ENCODE peak calls at places on chromosomes 6 and 20, in five cellular contexts. R is IMR-90, S is endothelial cell of umbilical vein, N is adrenal gland, T is uterus. H is an unnamed sample. For H3K36me3, the result is how much of the 10 kb centered on the place peaks cover.

GRCh38 chr6:33073431-33073871 is at the start of gene HLA-DPA1:
- DNase-seq in T (no peak), N (peak), R (peak), S (no peak), H (peak)

GRCh38 chr20:57417051-57417689 is 26.0 kb downstream of the RBM38 start:
- DNase-seq in T (no peak), N (no peak), S (no peak), R (no peak), H (no peak)

GRCh38 chr6:11613336-11613735 is 75.8 kb downstream of the TMEM170B start:
- DNase-seq in N (no peak), T (no peak), S (no peak), R (peak), H (no peak)

GRCh38 chr6:108492131-108492766 is 68.5 kb upstream of the FOXO3 start:
- DNase-seq in N (peak), S (peak), R (peak), T (no peak), H (no peak)

GRCh38 chr6:45795678-45796077 is 220.0 kb downstream of the CLIC5 start:
- DNase-seq in N (no peak), R (peak), T (no peak), S (no peak), H (no peak)

GRCh38 chr20:39190666-39191570 is 228.8 kb downstream of the DHX35 start:
- DNase-seq in N (no peak), T (no peak), R (peak), S (no peak), H (no peak)

GRCh38 chr6:91097316-91097878 is 510.5 kb upstream of the MAP3K7 start:
- DNase-seq in N (no peak), T (peak), R (no peak), S (no peak), H (peak)

GRCh38 chr20:53258741-53259140 is 286.6 kb downstream of the TSHZ2 start:
- DNase-seq in R (no peak), N (no peak), T (no peak), S (no peak), H (no peak)

GRCh38 chr6:147508073-147508870 is at the start of gene SAMD5:
- DNase-seq in S (peak), R (peak), T (peak), N (peak), H (peak)

GRCh38 chr6:158474961-158475343 is 84.9 kb upstream of the TMEM181 start:
- DNase-seq in R (peak), T (no peak), S (peak), N (no peak), H (no peak)

GRCh38 chr6:84410377-84410776 is 182.9 kb upstream of the CEP162 start:
- DNase-seq in S (no peak), T (no peak), N (no peak), R (no peak), H (no peak)

GRCh38 chr6:38508286-38508685 is 131.4 kb downstream of the BTBD9 start:
- DNase-seq in R (no peak), N (no peak), T (no peak), S (no peak), H (no peak)

GRCh38 chr20:19185083-19185482 is 27.4 kb upstream of the SLC24A3 start:
- DNase-seq in N (no peak), R (no peak), T (no peak), S (no peak), H (no peak)

GRCh38 chr20:38751360-38751976 is 3.2 kb downstream of the ACTR5 start:
- DNase-seq in S (peak), T (no peak), N (no peak), R (peak), H (no peak)

GRCh38 chr6:20069130-20069529 is 143.1 kb downstream of the MBOAT1 start:
- DNase-seq in S (peak), N (no peak), T (no peak), R (no peak), H (no peak)

GRCh38 chr20:37526238-37526838 is 1.3 kb downstream of the BLCAP start:
- DNase-seq in S (peak), R (peak), N (peak), T (no peak), H (peak)

GRCh38 chr20:34543457-34544056 is 15.0 kb upstream of the MAP1LC3A start:
- DNase-seq in T (no peak), S (no peak), R (no peak), N (no peak), H (no peak)

GRCh38 chr20:34540596-34541263 is 17.8 kb upstream of the MAP1LC3A start:
- DNase-seq in R (no peak), S (no peak), N (no peak), T (no peak), H (no peak)

GRCh38 chr20:34541264-34541901 is 17.1 kb upstream of the MAP1LC3A start:
- DNase-seq in S (no peak), R (no peak), T (no peak), N (no peak), H (no peak)

GRCh38 chr20:34542439-34542838 is 16.1 kb upstream of the MAP1LC3A start:
- DNase-seq in N (no peak), S (no peak), T (no peak), R (no peak), H (no peak)

DNA sequence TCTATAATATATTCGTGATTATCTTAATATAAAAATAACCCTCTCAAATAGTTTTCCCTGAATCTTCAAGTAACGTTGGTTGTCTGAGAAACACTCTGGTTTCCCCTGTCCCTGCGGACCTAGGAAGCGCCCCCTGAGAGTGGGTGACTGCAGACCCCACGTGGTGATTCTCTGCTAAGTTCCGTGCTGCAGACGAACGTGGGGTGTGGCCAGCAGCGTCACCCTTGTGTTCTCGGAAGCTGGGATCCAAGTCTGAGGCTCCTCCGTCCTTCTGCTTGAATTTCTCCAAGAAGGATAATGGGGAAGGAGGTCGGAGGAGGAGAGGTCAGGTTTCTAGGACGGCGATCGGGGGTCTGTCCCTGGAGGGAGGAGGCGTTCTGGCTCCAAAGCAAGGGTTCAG is 16.6 kb upstream of the MAP1LC3A start:
- DNase-seq in N (no peak), R (no peak), T (no peak), S (no peak), H (no peak)
- TF ChIP-seq POLR2A in N (no peak), R (no peak), T (no peak), S (no peak), H (no peak)

GRCh38 chr6:36061236-36061635 is 33.6 kb downstream of the MAPK14 start:
- DNase-seq in T (no peak), S (no peak), N (no peak), R (no peak), H (no peak)

GRCh38 chr6:36064770-36065396 is 37.3 kb downstream of the MAPK14 start:
- DNase-seq in S (no peak), T (no peak), R (no peak), N (no peak), H (no peak)

GRCh38 chr6:36066817-36067216 is 39.2 kb downstream of the MAPK14 start:
- DNase-seq in R (no peak), S (no peak), T (no peak), N (no peak), H (no peak)

GRCh38 chr6:36063318-36063717 is 35.7 kb downstream of the MAPK14 start:
- DNase-seq in R (no peak), T (no peak), N (no peak), S (no peak), H (no peak)

DNA sequence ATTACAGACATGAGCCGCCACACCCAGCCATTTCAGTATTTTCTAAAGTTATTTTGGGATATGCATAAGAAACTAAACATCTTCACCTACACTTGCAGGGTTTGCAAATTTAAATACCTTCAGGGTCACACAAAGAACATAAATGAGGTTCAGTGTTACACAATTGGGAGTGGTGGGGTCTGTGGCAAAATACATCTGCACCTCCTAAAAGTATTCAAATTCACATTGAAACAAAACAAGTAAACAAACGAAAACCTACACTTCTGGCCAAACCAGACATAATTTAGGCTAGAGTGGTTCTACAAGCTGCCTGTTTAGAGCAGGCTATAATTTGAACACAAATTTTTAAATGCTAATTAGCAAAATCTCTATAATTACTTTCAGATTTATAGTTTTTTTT is 34.6 kb downstream of the MAPK14 start:
- DNase-seq in N (no peak), T (no peak), S (no peak), R (no peak), H (no peak)
- H3K36me3 ChIP-seq in N (under half), T (under half), S (under half), R (under half), H (under half)

GRCh38 chr6:27095914-27096313 is 151.6 kb upstream of the PRSS16 start:
- DNase-seq in S (no peak), R (no peak), N (no peak), T (no peak), H (no peak)
- H3K4me3 ChIP-seq in S (no peak), R (no peak), N (no peak), T (no peak), H (no peak)

DNA sequence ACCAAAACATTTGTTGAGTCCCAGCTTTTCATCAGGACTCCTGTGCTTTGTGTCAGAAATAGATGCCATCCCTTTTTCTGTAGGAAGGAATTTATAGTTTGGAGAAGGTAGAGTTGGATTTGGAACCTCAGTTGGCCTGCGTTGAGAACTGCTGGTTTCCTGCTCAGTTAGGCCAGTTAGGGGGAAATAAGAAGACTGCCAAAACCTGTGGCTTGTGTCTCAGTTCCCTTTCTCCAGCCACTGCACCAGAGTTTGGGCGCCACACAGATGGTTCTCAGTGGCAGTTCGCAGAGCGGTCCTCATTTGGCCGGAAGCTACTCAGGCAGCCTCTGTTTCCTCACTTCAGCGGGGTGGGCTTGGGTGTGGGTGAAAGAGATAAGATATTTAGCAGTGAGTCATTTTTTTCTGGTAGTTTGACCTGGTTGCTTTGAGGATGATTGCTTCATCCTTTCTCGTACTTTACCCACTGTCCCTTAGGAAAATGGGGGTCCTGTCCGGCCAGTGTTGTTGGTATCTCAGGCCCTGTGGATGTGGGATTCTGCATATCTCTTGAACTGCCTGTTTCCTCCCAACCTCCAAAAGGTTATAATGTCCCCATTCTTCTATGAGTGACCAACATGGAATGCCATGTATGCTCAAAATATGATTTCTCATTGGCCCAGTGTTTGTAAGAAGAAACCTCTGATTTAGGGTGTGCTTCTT is 53.7 kb downstream of the JARID2 start:
- DNase-seq in S (no peak), R (peak), N (peak), T (no peak), H (no peak)
- TF ChIP-seq POLR2A in S (no peak), R (no peak), N (no peak), T (no peak), H (no peak)

DNA sequence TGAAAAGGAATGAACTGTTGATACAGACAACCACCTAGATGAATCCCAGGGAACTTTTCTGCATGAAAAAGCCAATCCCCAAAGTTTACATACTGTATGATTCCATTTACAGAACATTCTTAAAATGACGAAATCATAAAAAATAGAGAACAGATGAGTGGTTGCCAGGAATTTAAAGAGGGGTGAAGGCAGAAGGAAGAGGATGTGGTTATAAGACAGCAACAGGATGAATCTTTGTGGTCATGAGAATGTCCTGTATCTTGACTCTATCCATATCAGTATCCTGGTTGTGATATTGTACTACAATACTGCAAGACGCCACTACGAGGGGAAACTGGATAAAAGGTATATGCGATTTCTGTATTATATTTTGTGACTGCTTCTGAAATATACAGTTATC is 70.1 kb upstream of the EMILIN3 start:
- DNase-seq in R (peak), T (no peak), N (no peak), S (no peak), H (no peak)
- H3K36me3 ChIP-seq in R (under half), T (under half), N (half or more), S (under half), H (under half)

GRCh38 chr20:62252342-62252966 is 14.1 kb downstream of the OSBPL2 start:
- DNase-seq in T (no peak), N (no peak), R (peak), S (no peak), H (no peak)

GRCh38 chr20:62248890-62249560 is 10.7 kb downstream of the OSBPL2 start:
- DNase-seq in N (no peak), T (no peak), S (no peak), R (no peak), H (no peak)

GRCh38 chr20:62254021-62254724 is 15.9 kb downstream of the OSBPL2 start:
- DNase-seq in R (no peak), T (no peak), S (no peak), N (no peak), H (no peak)

GRCh38 chr20:62255976-62256375 is 17.7 kb downstream of the OSBPL2 start:
- DNase-seq in N (no peak), T (no peak), R (no peak), S (no peak), H (no peak)

DNA sequence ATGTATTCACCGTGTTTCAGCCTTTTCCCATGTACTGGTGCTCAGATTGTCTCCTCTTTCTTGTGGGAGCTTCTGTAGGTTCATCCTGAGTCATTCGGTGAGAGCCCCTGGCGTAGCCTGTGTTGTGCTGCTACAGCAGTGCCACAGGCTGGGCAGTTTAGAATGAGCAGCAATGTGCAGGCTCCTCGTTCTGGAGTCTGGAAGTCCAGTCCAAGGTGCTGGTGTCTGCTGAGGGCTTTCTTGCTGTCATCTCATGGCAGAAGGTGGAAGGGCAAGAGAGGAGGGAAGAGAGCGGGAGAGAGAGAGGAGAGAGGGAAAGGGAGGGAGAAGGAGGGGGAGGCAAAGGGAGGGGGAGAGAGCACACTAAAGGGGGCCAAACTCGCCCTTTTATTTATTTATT is 15.1 kb downstream of the OSBPL2 start:
- DNase-seq in N (no peak), R (no peak), S (no peak), T (no peak), H (no peak)
- H3K4me3 ChIP-seq in N (no peak), R (no peak), S (no peak), T (no peak), H (no peak)

DNA sequence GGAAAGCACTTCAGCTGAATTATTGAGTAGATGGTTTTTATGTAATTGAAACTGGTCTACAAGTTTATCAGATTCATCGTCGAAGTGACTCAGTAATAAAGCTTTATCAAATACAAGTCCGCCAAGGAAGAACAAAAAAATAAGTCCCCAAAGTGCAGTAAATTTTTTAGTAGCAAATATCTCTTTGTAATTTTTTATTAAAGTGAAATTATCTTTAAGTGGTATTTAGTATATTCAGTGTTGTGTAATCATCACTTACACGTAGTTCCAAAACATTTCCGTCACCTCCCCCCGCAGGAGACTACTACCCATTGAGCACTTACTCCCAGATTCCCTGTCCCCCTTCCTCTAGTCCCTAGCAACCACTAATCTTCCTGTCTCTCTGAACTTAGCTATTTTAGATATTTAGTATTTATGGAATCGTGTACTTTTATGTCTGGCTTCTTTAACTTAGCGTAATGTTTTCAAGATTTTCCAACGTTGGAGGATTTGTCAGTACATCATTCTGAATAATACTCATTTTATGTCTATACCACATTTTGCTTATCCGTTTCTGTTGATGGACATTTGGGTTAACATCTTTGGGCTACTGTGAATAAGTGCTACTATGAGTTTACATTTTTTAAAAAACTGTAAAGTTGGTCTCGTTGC is 1.1 kb downstream of the SRSF3 start:
- DNase-seq in T (no peak), N (no peak), R (peak), S (peak), H (peak)
- TF ChIP-seq POLR2A in T (no peak), N (peak), R (peak), S (no peak), H (no peak)

GRCh38 chr20:47225458-47225857 is 131.0 kb downstream of the ZMYND8 start:
- DNase-seq in S (no peak), T (no peak), N (no peak), R (no peak), H (no peak)

GRCh38 chr20:47223896-47224295 is 132.6 kb downstream of the ZMYND8 start:
- DNase-seq in T (no peak), S (no peak), N (no peak), R (no peak), H (no peak)

GRCh38 chr20:47224300-47224791 is 132.2 kb downstream of the ZMYND8 start:
- DNase-seq in T (no peak), R (no peak), N (no peak), S (no peak), H (no peak)

GRCh38 chr20:47222728-47223127 is 133.8 kb downstream of the ZMYND8 start:
- DNase-seq in R (no peak), T (no peak), N (no peak), S (no peak), H (no peak)

DNA sequence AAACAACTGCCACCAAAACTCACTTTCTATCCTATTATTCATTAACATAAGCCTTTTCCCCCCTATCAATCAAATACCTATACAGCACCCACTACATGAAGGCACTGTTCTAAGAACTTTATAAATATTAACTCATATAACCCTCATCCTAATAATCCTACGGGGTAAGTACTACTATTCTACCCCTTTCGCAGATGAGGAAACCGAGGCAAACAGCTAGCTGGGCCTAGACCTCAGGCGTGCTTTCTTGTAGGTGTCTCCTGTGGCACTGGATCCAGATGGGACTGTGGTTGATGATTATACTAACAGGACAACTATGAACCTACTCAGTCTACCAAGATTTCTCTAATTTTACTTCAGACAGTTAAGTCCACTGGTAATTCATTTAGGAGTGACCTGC is 131.6 kb downstream of the ZMYND8 start:
- DNase-seq in S (no peak), R (no peak), T (no peak), N (no peak), H (no peak)
- H3K36me3 ChIP-seq in S (under half), R (under half), T (under half), N (half or more), H (under half)

DNA sequence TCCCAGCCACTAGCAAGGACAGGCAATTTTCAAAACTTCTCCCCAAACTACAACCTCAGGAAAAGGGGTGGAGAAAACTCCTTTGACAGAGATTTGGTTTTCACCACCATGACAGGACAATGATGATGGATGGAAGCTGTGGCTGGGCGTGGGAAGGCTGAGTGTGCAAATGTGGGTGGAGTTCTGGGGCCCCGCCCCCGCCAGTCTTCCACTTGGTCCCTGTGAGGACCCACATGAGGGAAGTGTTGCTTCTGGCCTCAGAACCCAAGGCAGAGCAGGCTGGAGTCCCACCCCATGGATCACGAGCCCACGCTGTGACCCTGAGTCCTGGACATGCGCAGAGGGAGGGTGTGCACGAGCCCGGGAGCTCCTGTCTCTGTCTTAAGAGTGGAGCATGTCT is 21.5 kb upstream of the MRGBP start:
- DNase-seq in T (no peak), R (no peak), N (no peak), S (no peak), H (no peak)
- H3K4me3 ChIP-seq in T (no peak), R (no peak), N (no peak), S (no peak), H (no peak)

H was measured in testis.